ENCODE peak calls at places on chromosomes 5 and 9, in ten cellular contexts. E is tibial artery, K is endothelial cell of umbilical vein, I is cardiac muscle cell, D is gastrocnemius medialis, L is heart left ventricle, Z is stomach, P is astrocyte, G is left lung, N is ovary. T is an unnamed sample.
A peak's percentile ranks its signal among the peaks of the same experiment; 100 is the strongest.

GRCh38 chr5:138752341-138752950 is 779 bp upstream of the CTNNA1 start:
- DNase-seq in P (no peak), L (peak; percentile 23), N (peak; percentile 28), E (peak; percentile 47), I (peak; percentile 17), D (peak; percentile 9), K (no peak), Z (no peak), G (no peak), T (peak; percentile 63)

GRCh38 chr5:36640949-36641348 is 34.5 kb downstream of the SLC1A3 start:
- DNase-seq in Z (no peak), D (no peak), I (no peak), G (no peak), K (no peak), L (no peak), N (no peak), E (no peak), P (no peak), T (no peak)

GRCh38 chr5:51275428-51275827 is 107.8 kb upstream of the ISL1 start:
- DNase-seq in N (no peak), G (no peak), I (no peak), L (no peak), D (no peak), E (no peak), P (no peak), K (no peak), Z (no peak), T (no peak)

GRCh38 chr5:172194985-172195774 is 1.2 kb downstream of the EFCAB9 start:
- DNase-seq in G (no peak), Z (no peak), L (no peak), P (no peak), K (no peak), N (no peak), I (no peak), E (no peak), D (no peak), T (no peak)

GRCh38 chr5:97764700-97765099 is 581.7 kb upstream of the RIOK2 start:
- DNase-seq in P (peak; percentile 66), L (no peak), N (no peak), G (no peak), K (no peak), I (no peak), Z (no peak), E (no peak), D (no peak), T (no peak)

GRCh38 chr5:141876628-141877477 is 1.4 kb downstream of the PCDH1 start:
- DNase-seq in N (no peak), E (no peak), L (no peak), I (no peak), G (no peak), Z (peak; percentile 71), D (no peak), P (no peak), K (peak; percentile 59), T (no peak)

GRCh38 chr5:1175015-1175414 is 26.4 kb upstream of the SLC6A19 start:
- DNase-seq in D (no peak), K (no peak), N (no peak), G (no peak), P (no peak), E (no peak), L (no peak), I (no peak), Z (no peak), T (no peak)

GRCh38 chr5:9781882-9782281 is 151.7 kb upstream of the TAS2R1 start:
- DNase-seq in G (no peak), Z (no peak), N (no peak), D (no peak), I (no peak), E (no peak), K (no peak), L (no peak), P (no peak), T (no peak)

GRCh38 chr9:72615931-72616330 is 94.5 kb downstream of the TMC1 start:
- DNase-seq in N (no peak), D (no peak), G (no peak), I (no peak), K (no peak), P (no peak), L (no peak), E (no peak), Z (no peak), T (no peak)

GRCh38 chr5:173300389-173301047 is 27.7 kb downstream of the STC2 start:
- DNase-seq in E (no peak), Z (no peak), K (no peak), G (no peak), I (no peak), D (no peak), L (no peak), N (no peak), P (no peak), T (no peak)

GRCh38 chr5:173297813-173298212 is 30.4 kb downstream of the STC2 start:
- DNase-seq in N (no peak), E (no peak), Z (no peak), I (no peak), K (no peak), P (no peak), L (no peak), D (no peak), G (no peak), T (no peak)

GRCh38 chr5:173296737-173297676 is 31.2 kb downstream of the STC2 start:
- DNase-seq in K (no peak), I (peak; percentile 28), P (no peak), L (no peak), N (no peak), E (no peak), D (no peak), G (no peak), Z (no peak), T (no peak)

GRCh38 chr5:173299820-173300219 is 28.4 kb downstream of the STC2 start:
- DNase-seq in K (no peak), N (no peak), G (no peak), L (no peak), Z (no peak), I (no peak), D (no peak), E (no peak), P (no peak), T (no peak)

DNA sequence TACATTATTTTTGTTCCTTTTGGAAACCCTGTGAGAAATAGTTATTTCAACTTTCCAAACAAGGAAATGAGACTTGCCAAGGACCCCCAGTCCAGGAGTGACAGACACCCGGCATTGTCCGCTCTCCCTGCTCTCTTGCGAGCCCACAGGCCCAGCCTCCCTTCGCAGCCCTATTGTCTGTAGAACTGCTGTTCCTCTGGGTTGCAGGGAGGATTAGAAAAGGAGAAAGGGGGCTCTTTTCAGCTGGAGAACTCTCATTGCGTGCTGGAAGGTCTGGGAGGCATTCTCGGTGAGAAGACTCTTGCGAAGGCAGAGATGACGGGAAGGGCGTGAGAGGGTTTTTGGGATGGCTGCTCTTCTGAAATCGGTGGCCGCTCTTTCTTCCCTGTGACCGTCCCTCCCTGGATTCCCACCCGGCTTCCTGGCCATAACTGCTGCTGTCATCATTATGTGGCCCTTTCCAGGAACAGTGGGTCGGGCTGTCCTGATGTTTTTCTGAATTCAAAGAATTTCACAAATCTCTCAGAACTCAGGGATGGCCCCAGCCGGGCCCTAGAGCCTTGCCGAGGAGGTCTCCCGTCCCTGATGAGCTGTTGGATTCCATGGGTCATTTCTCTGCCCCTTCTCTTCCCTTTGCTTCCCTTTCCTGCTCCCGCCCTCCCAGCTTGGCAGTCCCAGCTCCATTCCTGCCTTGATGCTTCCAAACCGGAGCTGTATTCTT is 29.8 kb downstream of the STC2 start:
- DNase-seq in K (no peak), P (no peak), I (no peak), N (no peak), D (no peak), L (no peak), G (no peak), Z (no peak), E (no peak), T (no peak)
- H3K4me3 ChIP-seq in K (no peak overlapping the region), P (no peak overlapping the region), I (no peak overlapping the region), N (no peak overlapping the region), D (no peak overlapping the region), L (no peak overlapping the region), G (no peak overlapping the region), Z (no peak overlapping the region), E (no peak overlapping the region), T (no peak overlapping the region)

DNA sequence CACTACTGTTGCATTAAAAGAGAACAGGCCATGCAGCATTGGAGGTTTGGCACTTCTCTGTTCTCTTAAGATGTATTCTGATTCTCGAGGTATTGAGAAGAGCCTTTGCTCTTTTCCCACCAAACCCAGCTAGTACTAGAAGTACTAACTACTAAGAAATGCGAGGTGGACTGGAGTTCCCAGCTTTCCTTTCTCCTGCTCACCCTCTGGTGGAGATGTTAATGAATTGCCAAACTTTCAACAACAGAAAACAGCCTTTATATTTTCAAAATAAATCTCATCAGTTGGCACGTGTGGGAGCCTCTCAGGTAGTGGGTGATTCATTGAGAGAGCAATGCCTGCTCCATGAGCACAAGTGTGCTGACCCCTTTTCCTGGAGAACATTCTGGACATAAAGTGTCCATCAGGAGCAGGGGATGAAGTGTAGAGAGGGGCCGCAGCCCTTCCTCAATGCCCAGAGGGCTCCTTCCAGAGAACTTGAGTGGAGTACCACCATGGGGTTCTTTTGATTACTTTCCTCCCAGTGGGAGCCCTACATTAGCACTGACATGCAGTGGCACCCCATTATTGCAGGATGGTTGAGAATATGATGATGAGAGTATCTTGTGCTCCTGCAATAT is 45.7 kb downstream of the TMEM174 start:
- DNase-seq in E (no peak), K (peak; percentile 10), I (no peak), Z (no peak), L (no peak), P (peak; percentile 41), D (no peak), N (no peak), G (no peak), T (no peak)
- TF ChIP-seq CTCF in E (no peak), K (peak; percentile 30), I (peak; percentile 48), Z (no peak), L (no peak), P (peak; percentile 64), D (no peak), N (no peak), G (no peak), T (peak; percentile 36)

GRCh38 chr5:178899289-178899688 is 3.6 kb downstream of the ZFP2 start:
- DNase-seq in E (no peak), G (no peak), I (no peak), Z (no peak), K (no peak), L (no peak), N (no peak), P (no peak), D (no peak), T (no peak)
- H3K9me3 ChIP-seq in E (peaks cover 17% of the 10 kb centered on the region), G (no peaks in the 10 kb centered on the region), I (no peaks in the 10 kb centered on the region), Z (peaks cover 15% of the 10 kb centered on the region), K (no peaks in the 10 kb centered on the region), L (no peaks in the 10 kb centered on the region), N (no peaks in the 10 kb centered on the region), P (peaks cover 2% of the 10 kb centered on the region), D (no peaks in the 10 kb centered on the region), T (no peaks in the 10 kb centered on the region)

DNA sequence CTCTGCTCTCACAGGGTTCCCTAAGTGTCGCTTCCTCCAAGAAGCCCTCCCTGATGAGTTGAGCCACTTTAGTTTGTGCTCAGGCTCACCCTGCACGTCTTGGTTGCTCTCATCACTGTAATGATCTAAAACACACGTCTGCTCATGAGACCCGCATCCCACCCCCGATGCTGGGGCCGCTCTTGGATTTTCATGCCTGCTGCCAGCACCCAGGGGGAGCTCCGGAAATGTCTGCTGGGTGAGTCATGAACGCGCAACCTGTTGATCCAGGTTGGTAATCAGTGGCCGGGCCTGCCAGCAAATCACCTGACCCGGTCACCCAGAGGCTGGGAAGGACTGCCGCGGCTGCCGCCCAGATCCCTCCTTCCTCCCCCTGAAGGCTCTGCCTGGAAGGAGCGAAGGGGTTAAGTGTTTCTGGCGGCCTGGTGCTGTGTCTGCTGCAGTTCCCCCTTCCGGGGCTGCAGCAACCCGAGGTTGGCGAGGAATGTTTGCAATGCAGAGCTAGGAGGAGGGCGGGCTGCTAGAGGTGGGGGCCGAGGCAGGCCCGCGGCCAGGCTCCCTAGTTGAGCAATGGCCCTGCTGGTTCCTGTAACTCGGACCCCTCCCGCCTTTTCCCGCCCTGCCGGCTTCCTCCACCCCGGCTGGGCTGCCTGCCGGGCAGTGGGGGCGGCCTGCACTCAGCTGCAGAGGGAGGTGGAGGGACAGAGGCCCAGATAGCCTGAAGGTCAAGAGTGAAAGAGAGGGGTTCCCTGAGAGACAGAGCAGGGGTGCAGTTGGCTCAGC is 156.1 kb upstream of the IER5L start:
- DNase-seq in P (peak; percentile 98), E (peak; percentile 93), Z (peak; percentile 95), N (peak; percentile 95), K (peak; percentile 49), D (peak; percentile 62), G (peak; percentile 96), L (peak; percentile 92), I (peak; percentile 93), T (peak; percentile 75)
- H3K4me3 ChIP-seq in P (peak overlapping the region; percentile 29), E (peak overlapping the region; percentile 28), Z (no peak overlapping the region), N (no peak overlapping the region), K (no peak overlapping the region), D (peak overlapping the region; percentile 28), G (no peak overlapping the region), L (peak overlapping the region; percentile 28), I (no peak overlapping the region), T (peak overlapping the region; percentile 14)

T was measured in WERI-Rb-1.